ENCODE peak calls at places on chromosomes 7 and 10, in five cellular contexts. One of them, this sample, is unnamed.
A peak's percentile ranks its signal among the peaks of the same experiment; 100 is the strongest.

GRCh38 chr7:130127404-130128395 is 57.4 kb downstream of the KLHDC10 start:
- DNase-seq in AG08395: no peak
- DNase-seq in naive thymus-derived CD8-positive, alpha-beta T cell: no peak
- DNase-seq in foreskin fibroblast: no peak
- DNase-seq in activated T-cell treated with anti-CD3 and anti-CD28 coated beads for 1 hour: no peak
- DNase-seq in this sample: no peak

GRCh38 chr10:49076741-49077521 is 38.4 kb downstream of the VSTM4 start:
- DNase-seq in AG08395: no peak
- DNase-seq in foreskin fibroblast: no peak
- DNase-seq in activated T-cell treated with anti-CD3 and anti-CD28 coated beads for 1 hour: no peak
- DNase-seq in naive thymus-derived CD8-positive, alpha-beta T cell: no peak
- DNase-seq in this sample: no peak

GRCh38 chr7:55366461-55367138 is 1.5 kb downstream of the LANCL2 start:
- DNase-seq in AG08395: no peak
- DNase-seq in activated T-cell treated with anti-CD3 and anti-CD28 coated beads for 1 hour: no peak
- DNase-seq in naive thymus-derived CD8-positive, alpha-beta T cell: peak; percentile 29
- DNase-seq in foreskin fibroblast: no peak
- DNase-seq in this sample: no peak

GRCh38 chr10:101559596-101560292 is 28.3 kb downstream of the POLL start:
- DNase-seq in AG08395: no peak
- DNase-seq in activated T-cell treated with anti-CD3 and anti-CD28 coated beads for 1 hour: no peak
- DNase-seq in foreskin fibroblast: no peak
- DNase-seq in naive thymus-derived CD8-positive, alpha-beta T cell: no peak
- DNase-seq in this sample: no peak

GRCh38 chr7:32223721-32224120 is 153.5 kb upstream of the PDE1C start:
- DNase-seq in AG08395: no peak
- DNase-seq in naive thymus-derived CD8-positive, alpha-beta T cell: no peak
- DNase-seq in activated T-cell treated with anti-CD3 and anti-CD28 coated beads for 1 hour: no peak
- DNase-seq in foreskin fibroblast: no peak
- DNase-seq in this sample: no peak

GRCh38 chr7:151721694-151722093 is 155.2 kb downstream of the PRKAG2 start:
- DNase-seq in naive thymus-derived CD8-positive, alpha-beta T cell: no peak
- DNase-seq in foreskin fibroblast: no peak
- DNase-seq in activated T-cell treated with anti-CD3 and anti-CD28 coated beads for 1 hour: no peak
- DNase-seq in AG08395: no peak
- DNase-seq in this sample: no peak

GRCh38 chr7:121109145-121109544 is 120.6 kb downstream of the CPED1 start:
- DNase-seq in naive thymus-derived CD8-positive, alpha-beta T cell: no peak
- DNase-seq in foreskin fibroblast: peak; percentile 34
- DNase-seq in AG08395: no peak
- DNase-seq in activated T-cell treated with anti-CD3 and anti-CD28 coated beads for 1 hour: no peak
- DNase-seq in this sample: no peak

GRCh38 chr7:148537435-148537834 is 53.1 kb upstream of the C7orf33 start:
- DNase-seq in naive thymus-derived CD8-positive, alpha-beta T cell: no peak
- DNase-seq in activated T-cell treated with anti-CD3 and anti-CD28 coated beads for 1 hour: no peak
- DNase-seq in AG08395: no peak
- DNase-seq in foreskin fibroblast: no peak
- DNase-seq in this sample: no peak

GRCh38 chr7:111835066-111835465 is 272.8 kb upstream of the IMMP2L start:
- DNase-seq in naive thymus-derived CD8-positive, alpha-beta T cell: no peak
- DNase-seq in foreskin fibroblast: peak; percentile 89
- DNase-seq in AG08395: peak; percentile 82
- DNase-seq in activated T-cell treated with anti-CD3 and anti-CD28 coated beads for 1 hour: no peak
- DNase-seq in this sample: no peak

GRCh38 chr10:30589441-30589840 is 40.1 kb downstream of the LYZL2 start:
- DNase-seq in AG08395: no peak
- DNase-seq in activated T-cell treated with anti-CD3 and anti-CD28 coated beads for 1 hour: no peak
- DNase-seq in foreskin fibroblast: no peak
- DNase-seq in naive thymus-derived CD8-positive, alpha-beta T cell: no peak
- DNase-seq in this sample: peak; percentile 60

GRCh38 chr7:42456756-42457276 is 219.8 kb upstream of the GLI3 start:
- DNase-seq in foreskin fibroblast: no peak
- DNase-seq in activated T-cell treated with anti-CD3 and anti-CD28 coated beads for 1 hour: no peak
- DNase-seq in naive thymus-derived CD8-positive, alpha-beta T cell: no peak
- DNase-seq in AG08395: no peak
- DNase-seq in this sample: no peak

GRCh38 chr10:122725768-122726167 is 26.1 kb upstream of the C10orf120 start:
- DNase-seq in AG08395: no peak
- DNase-seq in foreskin fibroblast: no peak
- DNase-seq in activated T-cell treated with anti-CD3 and anti-CD28 coated beads for 1 hour: no peak
- DNase-seq in naive thymus-derived CD8-positive, alpha-beta T cell: no peak
- DNase-seq in this sample: no peak

GRCh38 chr7:44978511-44979366 is at the start of gene MYO1G:
- DNase-seq in foreskin fibroblast: no peak
- DNase-seq in naive thymus-derived CD8-positive, alpha-beta T cell: peak; percentile 90
- DNase-seq in activated T-cell treated with anti-CD3 and anti-CD28 coated beads for 1 hour: peak; percentile 70
- DNase-seq in AG08395: no peak
- DNase-seq in this sample: peak; percentile 79

GRCh38 chr10:17993361-17993760 is 41.6 kb downstream of the SLC39A12 start:
- DNase-seq in AG08395: no peak
- DNase-seq in naive thymus-derived CD8-positive, alpha-beta T cell: no peak
- DNase-seq in foreskin fibroblast: peak; percentile 83
- DNase-seq in activated T-cell treated with anti-CD3 and anti-CD28 coated beads for 1 hour: no peak
- DNase-seq in this sample: no peak

GRCh38 chr7:26863504-26864308 is 684 bp downstream of the SKAP2 start:
- DNase-seq in foreskin fibroblast: peak; percentile 59
- DNase-seq in AG08395: peak; percentile 2
- DNase-seq in activated T-cell treated with anti-CD3 and anti-CD28 coated beads for 1 hour: peak; percentile 12
- DNase-seq in naive thymus-derived CD8-positive, alpha-beta T cell: peak; percentile 25
- DNase-seq in this sample: no peak

GRCh38 chr10:44888861-44889260 is 22.3 kb upstream of the TMEM72 start:
- DNase-seq in naive thymus-derived CD8-positive, alpha-beta T cell: no peak
- DNase-seq in foreskin fibroblast: no peak
- DNase-seq in AG08395: no peak
- DNase-seq in activated T-cell treated with anti-CD3 and anti-CD28 coated beads for 1 hour: no peak
- DNase-seq in this sample: no peak

This sample was measured in aorta.